ENCODE peak calls at places on chromosome 15, in nine cellular contexts. B is heart left ventricle, J is heart right ventricle, I is fibroblast of pulmonary artery, N is cardiac fibroblast, P is GM13977, D is left lung, V is A549, F is mucosa of descending colon. R is an unnamed sample.

GRCh38 chr15:99433757-99434211 is 132.0 kb upstream of the MEF2A start:
- DNase-seq in V (no peak), B (no peak), P (no peak), N (no peak), D (no peak), I (no peak), J (peak; percentile 3), F (no peak), R (no peak)

GRCh38 chr15:50140097-50140496 is 21.1 kb upstream of the ATP8B4 start:
- DNase-seq in B (no peak), D (no peak), N (no peak), V (no peak), P (no peak), J (no peak), I (no peak), F (no peak), R (no peak)

GRCh38 chr15:82875411-82876003 is 66.1 kb downstream of the WHAMM start:
- DNase-seq in B (no peak), F (no peak), D (no peak), J (no peak), N (no peak), V (no peak), I (peak; percentile 16), P (no peak), R (no peak)

GRCh38 chr15:83837946-83838571 is 184.1 kb downstream of the ADAMTSL3 start:
- DNase-seq in B (no peak), J (no peak), F (no peak), P (peak; percentile 14), V (peak; percentile 55), N (peak; percentile 43), I (peak; percentile 44), D (peak; percentile 76), R (peak; percentile 79)

GRCh38 chr15:36805278-36805677 is 225.9 kb downstream of the CDIN1 start:
- DNase-seq in B (no peak), D (no peak), V (no peak), J (no peak), N (no peak), F (no peak), P (no peak), I (no peak), R (no peak)

GRCh38 chr15:40534371-40534770 is 30.5 kb downstream of the CCDC32 start:
- DNase-seq in J (no peak), D (no peak), N (no peak), V (no peak), I (no peak), B (no peak), P (no peak), F (no peak), R (no peak)

GRCh38 chr15:71055461-71055860 is 59.8 kb upstream of the THSD4 start:
- DNase-seq in N (peak; percentile 41), P (no peak), F (no peak), I (peak; percentile 60), B (no peak), J (no peak), D (no peak), V (no peak), R (no peak)

GRCh38 chr15:72998226-72998625 is 54.0 kb upstream of the NEO1 start:
- DNase-seq in D (no peak), V (no peak), B (no peak), N (no peak), I (no peak), J (no peak), F (no peak), P (no peak), R (no peak)

GRCh38 chr15:47754312-47754711 is 37.0 kb downstream of the SEMA6D start:
- DNase-seq in V (no peak), I (no peak), B (no peak), N (no peak), P (no peak), J (no peak), D (no peak), F (no peak), R (no peak)

GRCh38 chr15:42375252-42375651 is 16.0 kb downstream of the CAPN3 start:
- DNase-seq in B (no peak), F (no peak), I (no peak), D (no peak), V (no peak), J (no peak), P (no peak), N (no peak), R (peak; percentile 69)

GRCh38 chr15:41474436-41474835 is 19.2 kb upstream of the ITPKA start:
- DNase-seq in V (no peak), B (no peak), F (no peak), I (no peak), J (no peak), P (no peak), D (no peak), N (no peak), R (no peak)

GRCh38 chr15:73927003-73927475 is 777 bp downstream of the LOXL1 start:
- DNase-seq in B (peak; percentile 90), N (no peak), P (peak; percentile 75), D (peak; percentile 93), I (no peak), V (no peak), J (peak; percentile 56), F (peak; percentile 79), R (peak; percentile 83)

DNA sequence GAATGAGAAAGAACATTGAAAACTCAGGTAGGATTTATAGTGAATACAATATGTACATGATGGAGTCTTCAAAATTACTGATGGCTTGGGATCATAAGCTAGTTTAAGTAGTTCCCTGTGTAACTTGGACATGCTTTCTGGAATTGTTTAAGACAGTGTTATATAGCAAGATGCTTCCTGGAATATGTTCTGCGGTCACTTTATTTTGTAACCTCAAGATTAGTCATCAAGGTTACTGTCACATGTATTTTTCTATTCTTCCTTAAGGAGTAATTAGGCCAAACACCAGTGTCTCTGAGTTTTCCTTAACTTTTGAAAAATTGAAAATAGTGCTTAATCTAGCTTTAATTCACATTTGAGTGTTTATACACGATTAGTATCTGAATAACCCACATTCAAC is 760.3 kb upstream of the ARRDC4 start:
- DNase-seq in P (no peak), N (no peak), B (no peak), J (no peak), I (no peak), V (no peak), D (no peak), F (no peak), R (no peak)
- TF ChIP-seq CTCF in P (no peak), N (no peak), B (no peak), J (no peak), I (no peak), V (no peak), D (no peak), F (no peak), R (no peak)

DNA sequence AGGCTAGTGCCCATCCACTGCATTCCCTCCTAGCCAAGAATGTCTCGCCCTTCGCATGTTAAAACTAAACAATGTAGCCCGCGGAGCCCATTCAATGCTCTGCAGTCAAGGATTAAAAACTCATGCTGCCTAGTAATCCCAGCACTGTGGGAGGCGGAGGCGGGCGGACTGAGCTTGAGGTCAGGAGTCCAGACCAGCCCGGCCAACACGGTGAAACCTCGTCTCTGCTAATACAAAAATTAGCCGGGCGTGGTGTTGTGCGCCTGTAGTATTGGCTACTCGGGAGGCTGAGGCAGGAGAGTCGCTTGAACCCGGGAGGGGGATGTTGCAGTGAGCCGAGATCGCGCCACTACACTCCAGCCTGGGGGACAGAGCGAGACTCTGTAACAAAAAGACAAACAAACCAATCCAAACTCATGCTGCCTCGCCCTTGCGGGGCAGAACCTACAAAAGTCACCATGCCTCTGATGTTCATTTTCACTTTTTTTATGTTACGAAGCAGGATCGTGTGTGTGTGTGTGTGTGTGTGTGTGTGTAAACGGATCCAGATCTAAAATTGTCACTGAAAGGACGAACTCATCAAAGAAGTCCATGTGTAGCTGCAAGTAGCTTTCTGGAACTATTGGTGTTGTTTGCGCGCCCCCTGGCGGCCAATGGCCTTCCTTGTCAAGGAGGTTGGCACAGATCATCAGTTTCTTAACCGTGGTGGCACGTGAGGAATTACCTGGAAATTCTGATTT is 54.8 kb upstream of the SPESP1 start:
- DNase-seq in J (peak; percentile 92), V (peak; percentile 91), I (peak; percentile 92), N (peak; percentile 93), B (peak; percentile 96), F (peak; percentile 88), P (peak; percentile 83), D (peak; percentile 99), R (peak; percentile 97)
- TF ChIP-seq CTCF in J (peak; percentile 84), V (peak; percentile 99), I (peak; percentile 80), N (peak; percentile 87), B (peak; percentile 88), F (peak; percentile 76), P (peak; percentile 92), D (peak; percentile 88), R (peak; percentile 78)

DNA sequence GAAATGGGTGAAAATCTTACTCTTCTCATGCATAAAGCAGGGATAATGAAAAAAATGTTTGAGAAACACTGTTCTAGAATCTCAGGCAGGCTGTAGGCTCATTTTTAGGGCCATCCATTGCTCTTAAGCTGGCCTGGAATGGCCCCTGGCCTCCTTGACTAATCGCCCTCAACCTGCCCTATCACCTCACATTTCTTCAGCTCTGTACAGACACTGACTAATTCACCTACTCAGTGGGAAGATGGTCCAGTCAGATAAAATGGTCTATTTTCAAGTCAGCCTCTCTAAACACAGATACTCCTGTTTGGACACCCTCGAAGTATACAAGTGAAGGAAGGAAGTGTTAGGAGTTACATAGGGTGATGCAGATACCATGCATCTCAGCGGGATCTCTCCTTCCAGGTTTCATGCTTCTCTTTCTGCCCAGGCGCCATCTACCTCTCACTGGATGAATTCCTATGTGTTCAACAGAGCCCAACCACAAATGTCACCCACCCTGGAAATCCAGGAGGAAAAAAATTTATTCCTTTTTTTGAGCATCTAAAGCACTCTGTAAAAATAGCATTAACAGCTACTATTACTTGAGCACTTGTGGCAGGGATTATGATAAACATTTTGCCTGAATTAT is 12.1 kb downstream of the FMN1 start:
- DNase-seq in V (no peak), P (no peak), I (no peak), D (no peak), N (no peak), B (no peak), F (no peak), J (no peak), R (no peak)
- TF ChIP-seq CTCF in V (no peak), P (no peak), I (no peak), D (no peak), N (no peak), B (no peak), F (no peak), J (no peak), R (no peak)

GRCh38 chr15:93005133-93005532 is 83.9 kb downstream of the RGMA start:
- DNase-seq in N (no peak), J (no peak), F (no peak), D (no peak), P (no peak), B (no peak), I (no peak), V (no peak), R (no peak)

GRCh38 chr15:92997821-92998220 is 91.2 kb downstream of the RGMA start:
- DNase-seq in V (no peak), D (no peak), N (no peak), B (no peak), J (no peak), P (no peak), I (no peak), F (no peak), R (no peak)

GRCh38 chr15:93001156-93001555 is 87.9 kb downstream of the RGMA start:
- DNase-seq in P (no peak), N (no peak), J (no peak), F (no peak), V (no peak), B (no peak), D (no peak), I (no peak), R (no peak)

DNA sequence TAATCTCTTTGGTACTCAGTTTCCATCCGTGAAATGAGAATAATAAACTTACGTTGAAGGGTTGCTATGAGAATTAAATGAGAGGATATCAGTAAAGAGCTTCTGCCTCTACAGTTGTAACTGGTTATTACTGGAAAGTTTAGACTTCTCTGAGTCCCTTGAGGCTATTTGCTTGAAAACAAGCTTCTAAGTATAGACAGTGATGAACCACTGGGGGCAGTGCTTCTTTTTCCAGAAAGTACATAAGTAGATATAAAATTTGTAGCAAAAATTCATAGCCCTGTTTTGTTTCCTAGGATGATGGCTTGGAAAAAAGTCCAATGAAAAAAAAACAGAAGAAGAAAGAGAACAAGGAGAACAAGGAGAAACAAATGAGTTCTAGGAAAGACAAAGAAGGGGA is 87.1 kb downstream of the RGMA start:
- DNase-seq in P (no peak), V (no peak), B (no peak), D (no peak), N (peak; percentile 33), J (no peak), F (no peak), I (peak; percentile 26), R (no peak)
- TF ChIP-seq CTCF in P (no peak), V (peak; percentile 22), B (peak; percentile 22), D (no peak), N (peak; percentile 4), J (no peak), F (no peak), I (no peak), R (no peak)

R was measured in thyroid gland.